ENCODE peak calls at places on chromosomes 5 and 9, in seven cellular contexts. One of them, this sample, is unnamed.

GRCh38 chr9:12773562-12773961 is 1.3 kb upstream of the LURAP1L start:
- DNase-seq in hepatocyte: no peak
- DNase-seq in fibroblast of lung: no peak
- DNase-seq in endothelial cell of umbilical vein: no peak
- DNase-seq in Karpas-422: no peak
- DNase-seq in keratinocyte: no peak
- DNase-seq in mesenchymal stem cell: no peak
- DNase-seq in this sample: no peak

GRCh38 chr9:103997861-103998370 is 96.2 kb upstream of the SMC2 start:
- DNase-seq in hepatocyte: no peak
- DNase-seq in fibroblast of lung: no peak
- DNase-seq in endothelial cell of umbilical vein: no peak
- DNase-seq in Karpas-422: no peak
- DNase-seq in keratinocyte: no peak
- DNase-seq in mesenchymal stem cell: no peak
- DNase-seq in this sample: no peak

GRCh38 chr9:138100711-138101349 is 223.2 kb downstream of the CACNA1B start:
- DNase-seq in hepatocyte: no peak
- DNase-seq in fibroblast of lung: no peak
- DNase-seq in endothelial cell of umbilical vein: no peak
- DNase-seq in Karpas-422: peak
- DNase-seq in keratinocyte: no peak
- DNase-seq in mesenchymal stem cell: no peak
- DNase-seq in this sample: no peak

GRCh38 chr5:8944005-8944404 is 601.9 kb downstream of the SEMA5A start:
- DNase-seq in hepatocyte: no peak
- DNase-seq in fibroblast of lung: peak
- DNase-seq in endothelial cell of umbilical vein: no peak
- DNase-seq in Karpas-422: no peak
- DNase-seq in keratinocyte: no peak
- DNase-seq in mesenchymal stem cell: no peak
- DNase-seq in this sample: no peak

GRCh38 chr5:57172466-57172961 is 1.3 kb upstream of the GPBP1 start:
- DNase-seq in hepatocyte: peak
- DNase-seq in fibroblast of lung: peak
- DNase-seq in endothelial cell of umbilical vein: peak
- DNase-seq in Karpas-422: peak
- DNase-seq in keratinocyte: no peak
- DNase-seq in mesenchymal stem cell: peak
- DNase-seq in this sample: peak

GRCh38 chr9:81489048-81489447 is 200.3 kb downstream of the TLE1 start:
- DNase-seq in hepatocyte: no peak
- DNase-seq in fibroblast of lung: peak
- DNase-seq in endothelial cell of umbilical vein: no peak
- DNase-seq in Karpas-422: no peak
- DNase-seq in keratinocyte: no peak
- DNase-seq in mesenchymal stem cell: peak
- DNase-seq in this sample: no peak

GRCh38 chr5:177552839-177553455 is 1.4 kb downstream of the FAM193B start:
- DNase-seq in hepatocyte: no peak
- DNase-seq in fibroblast of lung: no peak
- DNase-seq in endothelial cell of umbilical vein: no peak
- DNase-seq in Karpas-422: no peak
- DNase-seq in keratinocyte: no peak
- DNase-seq in mesenchymal stem cell: peak
- DNase-seq in this sample: no peak

GRCh38 chr5:33346534-33346933 is 94.2 kb upstream of the TARS1 start:
- DNase-seq in hepatocyte: no peak
- DNase-seq in fibroblast of lung: no peak
- DNase-seq in endothelial cell of umbilical vein: no peak
- DNase-seq in Karpas-422: no peak
- DNase-seq in keratinocyte: no peak
- DNase-seq in mesenchymal stem cell: no peak
- DNase-seq in this sample: no peak

GRCh38 chr9:130073373-130073772 is 19.7 kb downstream of the GPR107 start:
- DNase-seq in hepatocyte: peak
- DNase-seq in fibroblast of lung: peak
- DNase-seq in endothelial cell of umbilical vein: peak
- DNase-seq in Karpas-422: no peak
- DNase-seq in keratinocyte: no peak
- DNase-seq in mesenchymal stem cell: peak
- DNase-seq in this sample: no peak

GRCh38 chr9:94821098-94821930 is 94.8 kb downstream of the AOPEP start:
- DNase-seq in hepatocyte: no peak
- DNase-seq in fibroblast of lung: no peak
- DNase-seq in endothelial cell of umbilical vein: no peak
- DNase-seq in Karpas-422: peak
- DNase-seq in keratinocyte: no peak
- DNase-seq in mesenchymal stem cell: no peak
- DNase-seq in this sample: no peak

GRCh38 chr5:119629339-119629738 is at the start of gene FAM170A:
- DNase-seq in hepatocyte: no peak
- DNase-seq in fibroblast of lung: no peak
- DNase-seq in endothelial cell of umbilical vein: no peak
- DNase-seq in Karpas-422: no peak
- DNase-seq in keratinocyte: no peak
- DNase-seq in mesenchymal stem cell: no peak
- DNase-seq in this sample: no peak

GRCh38 chr9:79028101-79028500 is 543.7 kb upstream of the TLE4 start:
- DNase-seq in hepatocyte: no peak
- DNase-seq in fibroblast of lung: peak
- DNase-seq in endothelial cell of umbilical vein: peak
- DNase-seq in Karpas-422: no peak
- DNase-seq in keratinocyte: peak
- DNase-seq in mesenchymal stem cell: peak
- DNase-seq in this sample: no peak
- H2AFZ ChIP-seq in hepatocyte: no peak
- H2AFZ ChIP-seq in fibroblast of lung: no peak
- H2AFZ ChIP-seq in endothelial cell of umbilical vein: peak
- H2AFZ ChIP-seq in Karpas-422: no peak
- H2AFZ ChIP-seq in keratinocyte: peak
- H2AFZ ChIP-seq in mesenchymal stem cell: no peak
- H2AFZ ChIP-seq in this sample: no peak

GRCh38 chr5:94218374-94218773 is 400.0 kb downstream of the KIAA0825 start:
- DNase-seq in hepatocyte: no peak
- DNase-seq in fibroblast of lung: peak
- DNase-seq in endothelial cell of umbilical vein: no peak
- DNase-seq in Karpas-422: no peak
- DNase-seq in keratinocyte: peak
- DNase-seq in mesenchymal stem cell: peak
- DNase-seq in this sample: no peak

GRCh38 chr5:94217745-94218144 is 400.7 kb downstream of the KIAA0825 start:
- DNase-seq in hepatocyte: no peak
- DNase-seq in fibroblast of lung: no peak
- DNase-seq in endothelial cell of umbilical vein: no peak
- DNase-seq in Karpas-422: no peak
- DNase-seq in keratinocyte: no peak
- DNase-seq in mesenchymal stem cell: no peak
- DNase-seq in this sample: no peak

DNA sequence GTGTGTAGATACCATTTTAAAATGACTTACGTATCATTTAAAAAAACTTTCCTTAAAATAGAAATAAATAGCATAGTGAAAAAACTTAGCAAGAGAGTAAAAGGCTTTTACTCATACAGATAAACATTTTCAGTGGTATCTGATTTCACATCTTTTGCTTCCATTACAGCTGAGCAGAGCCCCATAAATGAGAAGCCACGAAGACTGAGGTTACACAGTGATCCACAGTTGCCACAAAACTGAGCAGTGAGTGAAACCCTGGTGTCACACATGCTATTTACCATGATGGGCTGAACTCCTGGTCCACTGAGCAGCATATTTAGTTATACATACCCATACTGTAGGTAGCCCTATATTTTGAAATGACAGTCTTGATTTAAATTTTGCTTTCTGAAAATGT is 401.2 kb downstream of the KIAA0825 start:
- DNase-seq in hepatocyte: no peak
- DNase-seq in fibroblast of lung: no peak
- DNase-seq in endothelial cell of umbilical vein: no peak
- DNase-seq in Karpas-422: no peak
- DNase-seq in keratinocyte: no peak
- DNase-seq in mesenchymal stem cell: peak
- DNase-seq in this sample: no peak
- H2AFZ ChIP-seq in hepatocyte: no peak
- H2AFZ ChIP-seq in fibroblast of lung: no peak
- H2AFZ ChIP-seq in endothelial cell of umbilical vein: no peak
- H2AFZ ChIP-seq in Karpas-422: no peak
- H2AFZ ChIP-seq in keratinocyte: no peak
- H2AFZ ChIP-seq in mesenchymal stem cell: no peak
- H2AFZ ChIP-seq in this sample: no peak

GRCh38 chr5:160312960-160313734 is 783 bp upstream of the CCNJL start:
- DNase-seq in hepatocyte: no peak
- DNase-seq in fibroblast of lung: no peak
- DNase-seq in endothelial cell of umbilical vein: no peak
- DNase-seq in Karpas-422: no peak
- DNase-seq in keratinocyte: no peak
- DNase-seq in mesenchymal stem cell: no peak
- DNase-seq in this sample: no peak
- H2AFZ ChIP-seq in hepatocyte: peak
- H2AFZ ChIP-seq in fibroblast of lung: no peak
- H2AFZ ChIP-seq in endothelial cell of umbilical vein: peak
- H2AFZ ChIP-seq in Karpas-422: no peak
- H2AFZ ChIP-seq in keratinocyte: peak
- H2AFZ ChIP-seq in mesenchymal stem cell: no peak
- H2AFZ ChIP-seq in this sample: peak

GRCh38 chr5:16913840-16914435 is 22.1 kb downstream of the MYO10 start:
- DNase-seq in hepatocyte: no peak
- DNase-seq in fibroblast of lung: no peak
- DNase-seq in endothelial cell of umbilical vein: no peak
- DNase-seq in Karpas-422: no peak
- DNase-seq in keratinocyte: no peak
- DNase-seq in mesenchymal stem cell: no peak
- DNase-seq in this sample: no peak
- H2AFZ ChIP-seq in hepatocyte: no peak
- H2AFZ ChIP-seq in fibroblast of lung: no peak
- H2AFZ ChIP-seq in endothelial cell of umbilical vein: no peak
- H2AFZ ChIP-seq in Karpas-422: no peak
- H2AFZ ChIP-seq in keratinocyte: peak
- H2AFZ ChIP-seq in mesenchymal stem cell: no peak
- H2AFZ ChIP-seq in this sample: no peak

GRCh38 chr5:127957701-127958190 is 125.8 kb upstream of the SLC12A2 start:
- DNase-seq in hepatocyte: no peak
- DNase-seq in fibroblast of lung: no peak
- DNase-seq in endothelial cell of umbilical vein: no peak
- DNase-seq in Karpas-422: no peak
- DNase-seq in keratinocyte: no peak
- DNase-seq in mesenchymal stem cell: no peak
- DNase-seq in this sample: no peak
- H2AFZ ChIP-seq in hepatocyte: no peak
- H2AFZ ChIP-seq in fibroblast of lung: no peak
- H2AFZ ChIP-seq in endothelial cell of umbilical vein: no peak
- H2AFZ ChIP-seq in Karpas-422: no peak
- H2AFZ ChIP-seq in keratinocyte: no peak
- H2AFZ ChIP-seq in mesenchymal stem cell: no peak
- H2AFZ ChIP-seq in this sample: no peak

GRCh38 chr9:91541744-91542143 is 118.1 kb upstream of the NFIL3 start:
- DNase-seq in hepatocyte: no peak
- DNase-seq in fibroblast of lung: peak
- DNase-seq in endothelial cell of umbilical vein: no peak
- DNase-seq in Karpas-422: no peak
- DNase-seq in keratinocyte: no peak
- DNase-seq in mesenchymal stem cell: no peak
- DNase-seq in this sample: no peak
- H2AFZ ChIP-seq in hepatocyte: no peak
- H2AFZ ChIP-seq in fibroblast of lung: no peak
- H2AFZ ChIP-seq in endothelial cell of umbilical vein: no peak
- H2AFZ ChIP-seq in Karpas-422: no peak
- H2AFZ ChIP-seq in keratinocyte: no peak
- H2AFZ ChIP-seq in mesenchymal stem cell: no peak
- H2AFZ ChIP-seq in this sample: no peak

GRCh38 chr5:125413861-125414260 is 667.4 kb upstream of the ZNF608 start:
- DNase-seq in hepatocyte: no peak
- DNase-seq in fibroblast of lung: no peak
- DNase-seq in endothelial cell of umbilical vein: no peak
- DNase-seq in Karpas-422: no peak
- DNase-seq in keratinocyte: no peak
- DNase-seq in mesenchymal stem cell: peak
- DNase-seq in this sample: no peak

GRCh38 chr5:125412051-125412560 is 665.7 kb upstream of the ZNF608 start:
- DNase-seq in hepatocyte: peak
- DNase-seq in fibroblast of lung: peak
- DNase-seq in endothelial cell of umbilical vein: peak
- DNase-seq in Karpas-422: no peak
- DNase-seq in keratinocyte: no peak
- DNase-seq in mesenchymal stem cell: peak
- DNase-seq in this sample: no peak

GRCh38 chr5:125412561-125413535 is 666.4 kb upstream of the ZNF608 start:
- DNase-seq in hepatocyte: peak
- DNase-seq in fibroblast of lung: peak
- DNase-seq in endothelial cell of umbilical vein: peak
- DNase-seq in Karpas-422: peak
- DNase-seq in keratinocyte: no peak
- DNase-seq in mesenchymal stem cell: peak
- DNase-seq in this sample: peak

GRCh38 chr5:125415126-125415525 is 668.7 kb upstream of the ZNF608 start:
- DNase-seq in hepatocyte: no peak
- DNase-seq in fibroblast of lung: no peak
- DNase-seq in endothelial cell of umbilical vein: no peak
- DNase-seq in Karpas-422: no peak
- DNase-seq in keratinocyte: no peak
- DNase-seq in mesenchymal stem cell: no peak
- DNase-seq in this sample: no peak

GRCh38 chr5:125416055-125416454 is 669.6 kb upstream of the ZNF608 start:
- DNase-seq in hepatocyte: no peak
- DNase-seq in fibroblast of lung: no peak
- DNase-seq in endothelial cell of umbilical vein: no peak
- DNase-seq in Karpas-422: no peak
- DNase-seq in keratinocyte: no peak
- DNase-seq in mesenchymal stem cell: no peak
- DNase-seq in this sample: no peak
- H2AFZ ChIP-seq in hepatocyte: no peak
- H2AFZ ChIP-seq in fibroblast of lung: no peak
- H2AFZ ChIP-seq in endothelial cell of umbilical vein: no peak
- H2AFZ ChIP-seq in Karpas-422: no peak
- H2AFZ ChIP-seq in keratinocyte: no peak
- H2AFZ ChIP-seq in mesenchymal stem cell: no peak
- H2AFZ ChIP-seq in this sample: no peak

DNA sequence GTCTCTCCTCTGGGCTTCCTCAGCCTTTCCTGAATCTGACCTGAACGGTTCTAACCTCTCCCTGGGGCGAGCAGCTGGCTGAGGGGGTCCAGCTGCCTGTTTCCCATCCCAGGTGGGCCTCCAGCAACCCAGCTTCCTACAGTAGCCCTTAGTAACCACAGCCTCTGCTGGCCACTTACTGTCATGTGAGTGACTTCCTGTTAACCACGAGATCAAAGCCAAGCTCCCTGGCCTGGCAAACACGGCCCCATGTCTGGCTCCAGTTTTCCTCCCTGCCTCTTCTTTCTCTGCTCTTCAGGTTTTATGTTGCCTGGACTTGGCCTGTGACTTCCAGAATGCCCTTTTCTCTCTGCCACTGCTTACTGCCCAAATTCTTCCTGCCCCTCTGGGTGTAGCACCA is 47.2 kb upstream of the DAB2IP start:
- DNase-seq in hepatocyte: peak
- DNase-seq in fibroblast of lung: peak
- DNase-seq in endothelial cell of umbilical vein: no peak
- DNase-seq in Karpas-422: no peak
- DNase-seq in keratinocyte: no peak
- DNase-seq in mesenchymal stem cell: peak
- DNase-seq in this sample: no peak
- H2AFZ ChIP-seq in hepatocyte: no peak
- H2AFZ ChIP-seq in fibroblast of lung: no peak
- H2AFZ ChIP-seq in endothelial cell of umbilical vein: no peak
- H2AFZ ChIP-seq in Karpas-422: no peak
- H2AFZ ChIP-seq in keratinocyte: no peak
- H2AFZ ChIP-seq in mesenchymal stem cell: peak
- H2AFZ ChIP-seq in this sample: no peak

GRCh38 chr5:166926098-166926497 is 1365.3 kb upstream of the WWC1 start:
- DNase-seq in hepatocyte: no peak
- DNase-seq in fibroblast of lung: peak
- DNase-seq in endothelial cell of umbilical vein: no peak
- DNase-seq in Karpas-422: no peak
- DNase-seq in keratinocyte: no peak
- DNase-seq in mesenchymal stem cell: no peak
- DNase-seq in this sample: no peak
- H2AFZ ChIP-seq in hepatocyte: no peak
- H2AFZ ChIP-seq in fibroblast of lung: no peak
- H2AFZ ChIP-seq in endothelial cell of umbilical vein: no peak
- H2AFZ ChIP-seq in Karpas-422: no peak
- H2AFZ ChIP-seq in keratinocyte: no peak
- H2AFZ ChIP-seq in mesenchymal stem cell: no peak
- H2AFZ ChIP-seq in this sample: no peak

This sample was measured in PC-9.